ENCODE peak calls at places on chromosomes 11 and 22, in seven cellular contexts. Y is SJSA1, A is heart right ventricle, K is tibial artery, B is tibial nerve, J is mesenchymal stem cell, Z is left ventricle myocardium inferior. T is an unnamed sample.

GRCh38 chr11:63767415-63768231 is 952 bp downstream of the ZFTA start:
- DNase-seq in Y (peak; percentile 87), A (peak; percentile 41), K (peak; percentile 84), B (peak; percentile 39), J (peak; percentile 84), Z (peak; percentile 63), T (peak; percentile 43)

GRCh38 chr22:39684702-39685281 is 114.2 kb downstream of the CACNA1I start:
- DNase-seq in Y (no peak), A (no peak), K (no peak), B (no peak), J (no peak), Z (no peak), T (no peak)

GRCh38 chr11:120336641-120337132 is 474 bp downstream of the ARHGEF12 start:
- DNase-seq in Y (peak; percentile 44), A (peak; percentile 63), K (no peak), B (no peak), J (peak; percentile 56), Z (peak; percentile 53), T (peak; percentile 55)

GRCh38 chr11:126414615-126415014 is 59.1 kb downstream of the ST3GAL4 start:
- DNase-seq in Y (no peak), A (peak; percentile 40), K (no peak), B (no peak), J (no peak), Z (no peak), T (no peak)

GRCh38 chr22:23207786-23208325 is 27.5 kb downstream of the BCR start:
- DNase-seq in Y (no peak), A (no peak), K (no peak), B (no peak), J (no peak), Z (no peak), T (no peak)

GRCh38 chr11:47524200-47524874 is 28.6 kb downstream of the CELF1 start:
- DNase-seq in Y (no peak), A (peak; percentile 25), K (no peak), B (no peak), J (peak; percentile 54), Z (peak; percentile 37), T (no peak)

GRCh38 chr11:48088682-48089050 is 108.3 kb downstream of the PTPRJ start:
- DNase-seq in Y (no peak), A (no peak), K (no peak), B (no peak), J (no peak), Z (no peak), T (no peak)

GRCh38 chr11:21811572-21811971 is 381.3 kb upstream of the ANO5 start:
- DNase-seq in Y (no peak), A (no peak), K (no peak), B (no peak), J (no peak), Z (no peak), T (no peak)

GRCh38 chr11:19511413-19512183 is 201.0 kb upstream of the NAV2 start:
- DNase-seq in Y (no peak), A (peak; percentile 52), K (peak; percentile 71), B (peak; percentile 23), J (peak; percentile 52), Z (peak; percentile 22), T (peak; percentile 65)

GRCh38 chr11:107876141-107876540 is 17.6 kb upstream of the SLC35F2 start:
- DNase-seq in Y (no peak), A (no peak), K (no peak), B (no peak), J (no peak), Z (no peak), T (no peak)

GRCh38 chr11:33507967-33508366 is 192.7 kb downstream of the C11orf91 start:
- DNase-seq in Y (no peak), A (no peak), K (no peak), B (no peak), J (peak; percentile 19), Z (no peak), T (peak; percentile 34)

GRCh38 chr11:73201249-73201648 is 16.8 kb upstream of the P2RY2 start:
- DNase-seq in Y (no peak), A (no peak), K (no peak), B (no peak), J (peak; percentile 41), Z (no peak), T (no peak)

GRCh38 chr11:78417888-78418583 is 416 bp upstream of the GAB2 start:
- DNase-seq in Y (peak; percentile 65), A (peak; percentile 87), K (peak; percentile 79), B (peak; percentile 64), J (peak; percentile 77), Z (peak; percentile 87), T (peak; percentile 80)

GRCh38 chr11:75490221-75491181 is 35.2 kb downstream of the GDPD5 start:
- DNase-seq in Y (peak; percentile 67), A (no peak), K (no peak), B (no peak), J (no peak), Z (no peak), T (no peak)

GRCh38 chr11:75495749-75496641 is 29.7 kb downstream of the GDPD5 start:
- DNase-seq in Y (no peak), A (no peak), K (no peak), B (no peak), J (no peak), Z (no peak), T (no peak)

GRCh38 chr11:75487366-75487765 is 38.4 kb downstream of the GDPD5 start:
- DNase-seq in Y (no peak), A (no peak), K (no peak), B (no peak), J (no peak), Z (no peak), T (no peak)

GRCh38 chr11:75491465-75491864 is 34.3 kb downstream of the GDPD5 start:
- DNase-seq in Y (no peak), A (no peak), K (no peak), B (no peak), J (no peak), Z (no peak), T (no peak)

DNA sequence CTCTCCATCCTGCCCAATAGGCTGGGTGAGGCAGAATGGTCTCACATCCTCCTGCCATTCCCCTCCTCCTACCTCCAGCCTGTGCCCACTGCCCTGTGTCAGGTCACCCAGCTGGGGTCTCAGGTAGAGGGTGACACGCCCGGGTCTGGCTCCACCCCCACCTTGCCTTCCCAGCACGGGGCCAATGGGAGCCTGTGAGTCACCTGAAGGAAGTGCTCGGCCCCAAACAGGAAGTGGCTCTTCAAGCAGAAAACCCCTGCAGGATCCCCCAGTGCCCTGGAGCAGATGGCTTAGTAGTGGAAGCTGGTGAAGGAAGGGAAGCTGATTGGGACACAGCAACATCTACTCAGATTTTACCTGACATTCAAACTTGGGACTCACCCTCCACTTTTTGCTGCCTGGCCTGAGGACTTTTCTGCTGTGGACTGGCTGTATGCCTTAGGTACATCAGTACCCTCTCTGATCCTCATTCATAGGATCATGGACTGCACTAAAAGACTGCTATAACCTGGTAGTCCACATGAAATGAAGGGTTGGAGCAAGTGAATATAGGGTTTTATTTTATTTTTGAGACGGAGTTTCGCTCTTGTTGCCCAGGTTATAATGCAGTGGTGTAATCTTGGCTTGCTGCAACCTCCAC is 33.4 kb downstream of the GDPD5 start:
- DNase-seq in Y (no peak), A (no peak), K (no peak), B (no peak), J (no peak), Z (no peak), T (no peak)
- H3K4me3 ChIP-seq in Y (no peak overlapping the region), A (no peak overlapping the region), K (no peak overlapping the region), B (no peak overlapping the region), J (no peak overlapping the region), Z (no peak overlapping the region), T (no peak overlapping the region)

GRCh38 chr22:41934284-41935014 is 7.8 kb upstream of the TNFRSF13C start:
- DNase-seq in Y (no peak), A (no peak), K (no peak), B (no peak), J (no peak), Z (no peak), T (no peak)

GRCh38 chr22:41929158-41929896 is 2.7 kb upstream of the TNFRSF13C start:
- DNase-seq in Y (no peak), A (no peak), K (no peak), B (no peak), J (no peak), Z (no peak), T (no peak)

GRCh38 chr22:41932353-41932752 is 5.7 kb upstream of the TNFRSF13C start:
- DNase-seq in Y (no peak), A (no peak), K (no peak), B (no peak), J (no peak), Z (no peak), T (no peak)

GRCh38 chr22:41933411-41934177 is 7.0 kb upstream of the TNFRSF13C start:
- DNase-seq in Y (no peak), A (no peak), K (no peak), B (no peak), J (no peak), Z (no peak), T (no peak)

DNA sequence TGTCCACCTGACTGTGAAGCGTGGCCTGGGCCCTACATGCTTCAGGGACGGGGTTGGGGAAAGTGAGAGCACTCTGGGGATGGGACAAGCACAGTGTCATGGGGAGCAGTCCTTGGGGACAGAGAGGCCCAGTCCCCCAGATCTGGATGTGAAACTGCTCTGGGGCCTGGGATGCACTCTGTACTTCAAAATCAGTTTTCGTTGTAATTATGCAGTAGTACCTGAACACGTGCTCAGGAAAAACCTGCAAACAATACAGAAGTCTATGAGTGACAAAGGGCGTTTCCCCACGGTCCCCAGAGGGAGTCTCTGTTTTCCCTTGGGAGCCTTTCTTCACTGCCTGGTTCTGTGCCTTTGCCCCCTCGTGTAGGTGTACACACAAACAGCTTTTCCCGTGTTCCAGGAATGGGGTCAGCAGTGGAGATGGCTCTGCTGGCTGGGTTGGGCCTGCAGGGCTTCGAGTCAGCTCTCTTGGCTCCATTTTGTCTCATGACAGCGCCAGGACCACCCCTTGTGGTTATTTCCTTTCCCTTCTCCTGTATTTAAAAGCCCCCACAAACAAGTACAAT is 5.2 kb upstream of the TNFRSF13C start:
- DNase-seq in Y (no peak), A (no peak), K (no peak), B (no peak), J (no peak), Z (no peak), T (no peak)
- H3K4me1 ChIP-seq in Y (no peaks in the 10 kb centered on the region), A (peaks cover 11% of the 10 kb centered on the region), K (no peaks in the 10 kb centered on the region), B (no peaks in the 10 kb centered on the region), J (no peaks in the 10 kb centered on the region), Z (peaks cover 25% of the 10 kb centered on the region), T (no peaks in the 10 kb centered on the region)

DNA sequence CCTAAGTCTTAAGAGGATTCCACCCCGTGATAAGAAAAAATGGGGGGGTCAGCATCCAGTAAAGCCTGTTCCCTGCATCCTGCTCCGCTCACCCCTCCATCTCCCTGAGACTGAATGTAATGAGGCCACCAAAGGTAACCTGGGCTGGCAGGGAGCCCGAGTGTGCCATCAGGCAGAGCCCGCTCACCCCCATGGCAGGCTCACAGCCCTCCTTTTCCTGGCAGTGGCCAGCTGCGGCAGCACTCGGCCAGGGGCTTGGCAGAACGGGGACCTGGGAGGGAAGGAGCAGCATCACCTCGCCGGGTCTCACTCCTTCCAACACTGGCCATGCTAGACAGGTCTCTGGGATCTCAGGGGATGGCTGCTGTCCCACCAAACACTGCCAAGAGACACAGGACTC is 64.4 kb downstream of the PRDM11 start:
- DNase-seq in Y (no peak), A (no peak), K (no peak), B (no peak), J (no peak), Z (no peak), T (no peak)
- H3K27ac ChIP-seq in Y (no peak overlapping the region), A (peak overlapping the region; percentile 77), K (peak overlapping the region; percentile 69), B (peak overlapping the region; percentile 87), J (no peak overlapping the region), Z (peak overlapping the region; percentile 94), T (no peak overlapping the region)

DNA sequence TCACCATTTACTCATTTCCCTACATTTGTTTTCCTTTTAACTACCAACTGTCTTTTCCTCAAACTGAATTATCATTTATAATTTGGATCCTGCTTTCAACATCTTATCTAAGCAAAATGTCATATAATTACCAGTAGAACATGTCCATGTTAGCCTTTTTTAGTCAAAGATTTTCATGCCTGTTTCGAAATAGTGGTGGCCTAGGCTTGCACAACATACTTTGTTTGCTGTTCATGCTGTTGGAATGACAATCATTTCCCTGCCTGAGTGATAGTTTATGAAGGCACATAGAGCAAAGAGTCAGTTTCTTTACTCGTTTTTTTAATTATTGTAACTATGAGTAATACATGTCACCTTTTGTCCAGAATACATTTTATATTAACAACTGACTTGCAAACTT is 144.3 kb upstream of the ANO3 start:
- DNase-seq in Y (no peak), A (no peak), K (peak; percentile 40), B (no peak), J (peak; percentile 84), Z (no peak), T (no peak)
- H3K4me3 ChIP-seq in Y (no peak overlapping the region), A (no peak overlapping the region), K (no peak overlapping the region), B (no peak overlapping the region), J (no peak overlapping the region), Z (no peak overlapping the region), T (no peak overlapping the region)

T was measured in pancreas.